ENCODE peak calls at places on chromosome 16, in nine cellular contexts. One of them, this sample, is unnamed.
A peak's percentile ranks its signal among the peaks of the same experiment; 100 is the strongest.

GRCh38 chr16:66248096-66248495 is 118.4 kb upstream of the CDH5 start:
- DNase-seq in adrenal gland: peak; percentile 36
- DNase-seq in neural crest cell: no peak
- DNase-seq in CD8-positive, alpha-beta memory T cell: no peak
- DNase-seq in astrocyte of the spinal cord: peak; percentile 59
- DNase-seq in cerebellar cortex: no peak
- DNase-seq in activated CD8-positive, alpha-beta T cell treated with anti-CD3 and anti-CD28 coated beads for 36 hours: no peak
- DNase-seq in WTC11: no peak
- DNase-seq in BJ: peak; percentile 66
- DNase-seq in this sample: no peak

GRCh38 chr16:12459401-12459791 is 344.3 kb downstream of the CPPED1 start:
- DNase-seq in BJ: no peak
- DNase-seq in neural crest cell: no peak
- DNase-seq in CD8-positive, alpha-beta memory T cell: no peak
- DNase-seq in astrocyte of the spinal cord: no peak
- DNase-seq in adrenal gland: peak; percentile 65
- DNase-seq in activated CD8-positive, alpha-beta T cell treated with anti-CD3 and anti-CD28 coated beads for 36 hours: no peak
- DNase-seq in cerebellar cortex: no peak
- DNase-seq in WTC11: no peak
- DNase-seq in this sample: peak; percentile 7

GRCh38 chr16:19871721-19872120 is 12.9 kb downstream of the GPRC5B start:
- DNase-seq in adrenal gland: no peak
- DNase-seq in astrocyte of the spinal cord: no peak
- DNase-seq in neural crest cell: no peak
- DNase-seq in CD8-positive, alpha-beta memory T cell: no peak
- DNase-seq in activated CD8-positive, alpha-beta T cell treated with anti-CD3 and anti-CD28 coated beads for 36 hours: no peak
- DNase-seq in BJ: no peak
- DNase-seq in cerebellar cortex: no peak
- DNase-seq in WTC11: no peak
- DNase-seq in this sample: no peak

GRCh38 chr16:10929853-10930754 is 12.2 kb downstream of the DEXI start:
- DNase-seq in astrocyte of the spinal cord: peak; percentile 46
- DNase-seq in cerebellar cortex: no peak
- DNase-seq in BJ: no peak
- DNase-seq in activated CD8-positive, alpha-beta T cell treated with anti-CD3 and anti-CD28 coated beads for 36 hours: no peak
- DNase-seq in CD8-positive, alpha-beta memory T cell: no peak
- DNase-seq in neural crest cell: no peak
- DNase-seq in WTC11: no peak
- DNase-seq in adrenal gland: peak; percentile 86
- DNase-seq in this sample: no peak

GRCh38 chr16:53053967-53054669 is 673 bp upstream of the CHD9 start:
- DNase-seq in CD8-positive, alpha-beta memory T cell: no peak
- DNase-seq in astrocyte of the spinal cord: peak; percentile 25
- DNase-seq in activated CD8-positive, alpha-beta T cell treated with anti-CD3 and anti-CD28 coated beads for 36 hours: peak; percentile 47
- DNase-seq in cerebellar cortex: no peak
- DNase-seq in WTC11: no peak
- DNase-seq in BJ: no peak
- DNase-seq in neural crest cell: no peak
- DNase-seq in adrenal gland: peak; percentile 58
- DNase-seq in this sample: peak; percentile 72

GRCh38 chr16:67718668-67719047 is 458 bp downstream of the GFOD2 start:
- DNase-seq in WTC11: no peak
- DNase-seq in CD8-positive, alpha-beta memory T cell: no peak
- DNase-seq in activated CD8-positive, alpha-beta T cell treated with anti-CD3 and anti-CD28 coated beads for 36 hours: peak; percentile 53
- DNase-seq in adrenal gland: no peak
- DNase-seq in cerebellar cortex: no peak
- DNase-seq in BJ: no peak
- DNase-seq in neural crest cell: no peak
- DNase-seq in astrocyte of the spinal cord: no peak
- DNase-seq in this sample: peak; percentile 25

GRCh38 chr16:10121496-10121895 is 60.7 kb downstream of the GRIN2A start:
- DNase-seq in WTC11: no peak
- DNase-seq in astrocyte of the spinal cord: peak; percentile 86
- DNase-seq in adrenal gland: no peak
- DNase-seq in BJ: peak; percentile 58
- DNase-seq in cerebellar cortex: no peak
- DNase-seq in neural crest cell: no peak
- DNase-seq in CD8-positive, alpha-beta memory T cell: no peak
- DNase-seq in activated CD8-positive, alpha-beta T cell treated with anti-CD3 and anti-CD28 coated beads for 36 hours: no peak
- DNase-seq in this sample: peak; percentile 29

GRCh38 chr16:55322327-55322726 is 1.7 kb upstream of the IRX6 start:
- DNase-seq in WTC11: no peak
- DNase-seq in neural crest cell: no peak
- DNase-seq in adrenal gland: no peak
- DNase-seq in BJ: no peak
- DNase-seq in astrocyte of the spinal cord: no peak
- DNase-seq in activated CD8-positive, alpha-beta T cell treated with anti-CD3 and anti-CD28 coated beads for 36 hours: no peak
- DNase-seq in CD8-positive, alpha-beta memory T cell: no peak
- DNase-seq in cerebellar cortex: no peak
- DNase-seq in this sample: no peak

GRCh38 chr16:70688266-70688742 is 2.5 kb upstream of the MTSS2 start:
- DNase-seq in cerebellar cortex: peak; percentile 86
- DNase-seq in adrenal gland: no peak
- DNase-seq in astrocyte of the spinal cord: no peak
- DNase-seq in WTC11: no peak
- DNase-seq in neural crest cell: no peak
- DNase-seq in BJ: no peak
- DNase-seq in activated CD8-positive, alpha-beta T cell treated with anti-CD3 and anti-CD28 coated beads for 36 hours: no peak
- DNase-seq in CD8-positive, alpha-beta memory T cell: no peak
- DNase-seq in this sample: no peak

GRCh38 chr16:66130296-66130910 is 236.1 kb upstream of the CDH5 start:
- DNase-seq in astrocyte of the spinal cord: peak; percentile 75
- DNase-seq in CD8-positive, alpha-beta memory T cell: no peak
- DNase-seq in BJ: peak; percentile 82
- DNase-seq in activated CD8-positive, alpha-beta T cell treated with anti-CD3 and anti-CD28 coated beads for 36 hours: no peak
- DNase-seq in WTC11: no peak
- DNase-seq in neural crest cell: no peak
- DNase-seq in cerebellar cortex: no peak
- DNase-seq in adrenal gland: no peak
- DNase-seq in this sample: no peak

GRCh38 chr16:64094992-64095579 is 1026.8 kb downstream of the CDH11 start:
- DNase-seq in adrenal gland: no peak
- DNase-seq in neural crest cell: no peak
- DNase-seq in BJ: no peak
- DNase-seq in activated CD8-positive, alpha-beta T cell treated with anti-CD3 and anti-CD28 coated beads for 36 hours: no peak
- DNase-seq in WTC11: no peak
- DNase-seq in CD8-positive, alpha-beta memory T cell: no peak
- DNase-seq in cerebellar cortex: no peak
- DNase-seq in astrocyte of the spinal cord: peak; percentile 13
- DNase-seq in this sample: no peak

GRCh38 chr16:88503374-88503770 is 50.3 kb downstream of the ZFPM1 start:
- DNase-seq in activated CD8-positive, alpha-beta T cell treated with anti-CD3 and anti-CD28 coated beads for 36 hours: peak; percentile 57
- DNase-seq in cerebellar cortex: no peak
- DNase-seq in WTC11: no peak
- DNase-seq in CD8-positive, alpha-beta memory T cell: no peak
- DNase-seq in astrocyte of the spinal cord: no peak
- DNase-seq in adrenal gland: no peak
- DNase-seq in BJ: no peak
- DNase-seq in neural crest cell: no peak
- DNase-seq in this sample: no peak

GRCh38 chr16:57534881-57535658 is 1.3 kb downstream of the CCDC102A start:
- DNase-seq in astrocyte of the spinal cord: no peak
- DNase-seq in adrenal gland: no peak
- DNase-seq in activated CD8-positive, alpha-beta T cell treated with anti-CD3 and anti-CD28 coated beads for 36 hours: no peak
- DNase-seq in BJ: no peak
- DNase-seq in neural crest cell: no peak
- DNase-seq in CD8-positive, alpha-beta memory T cell: peak; percentile 52
- DNase-seq in WTC11: no peak
- DNase-seq in cerebellar cortex: no peak
- DNase-seq in this sample: no peak

GRCh38 chr16:86584071-86584685 is 5.8 kb downstream of the FOXL1 start:
- DNase-seq in neural crest cell: no peak
- DNase-seq in BJ: no peak
- DNase-seq in CD8-positive, alpha-beta memory T cell: no peak
- DNase-seq in astrocyte of the spinal cord: no peak
- DNase-seq in WTC11: no peak
- DNase-seq in cerebellar cortex: no peak
- DNase-seq in adrenal gland: no peak
- DNase-seq in activated CD8-positive, alpha-beta T cell treated with anti-CD3 and anti-CD28 coated beads for 36 hours: no peak
- DNase-seq in this sample: no peak

GRCh38 chr16:87068751-87069150 is 248.4 kb downstream of the C16orf95 start:
- DNase-seq in neural crest cell: no peak
- DNase-seq in adrenal gland: no peak
- DNase-seq in BJ: no peak
- DNase-seq in cerebellar cortex: no peak
- DNase-seq in WTC11: no peak
- DNase-seq in activated CD8-positive, alpha-beta T cell treated with anti-CD3 and anti-CD28 coated beads for 36 hours: no peak
- DNase-seq in CD8-positive, alpha-beta memory T cell: no peak
- DNase-seq in astrocyte of the spinal cord: no peak
- DNase-seq in this sample: no peak

GRCh38 chr16:56911771-56912541 is 20.0 kb upstream of the HERPUD1 start:
- DNase-seq in neural crest cell: no peak
- DNase-seq in BJ: no peak
- DNase-seq in astrocyte of the spinal cord: no peak
- DNase-seq in CD8-positive, alpha-beta memory T cell: peak; percentile 39
- DNase-seq in WTC11: no peak
- DNase-seq in cerebellar cortex: no peak
- DNase-seq in activated CD8-positive, alpha-beta T cell treated with anti-CD3 and anti-CD28 coated beads for 36 hours: no peak
- DNase-seq in adrenal gland: peak; percentile 61
- DNase-seq in this sample: peak; percentile 85

GRCh38 chr16:56263711-56264608 is 72.7 kb downstream of the GNAO1 start:
- DNase-seq in BJ: no peak
- DNase-seq in astrocyte of the spinal cord: no peak
- DNase-seq in cerebellar cortex: no peak
- DNase-seq in neural crest cell: peak; percentile 22
- DNase-seq in WTC11: no peak
- DNase-seq in CD8-positive, alpha-beta memory T cell: no peak
- DNase-seq in adrenal gland: no peak
- DNase-seq in activated CD8-positive, alpha-beta T cell treated with anti-CD3 and anti-CD28 coated beads for 36 hours: no peak
- DNase-seq in this sample: no peak

GRCh38 chr16:68590201-68590994 is 51.3 kb downstream of the ZFP90 start:
- DNase-seq in CD8-positive, alpha-beta memory T cell: peak; percentile 59
- DNase-seq in activated CD8-positive, alpha-beta T cell treated with anti-CD3 and anti-CD28 coated beads for 36 hours: peak; percentile 83
- DNase-seq in astrocyte of the spinal cord: peak; percentile 43
- DNase-seq in adrenal gland: peak; percentile 52
- DNase-seq in BJ: no peak
- DNase-seq in neural crest cell: peak; percentile 83
- DNase-seq in WTC11: peak; percentile 94
- DNase-seq in cerebellar cortex: peak; percentile 16
- DNase-seq in this sample: peak; percentile 72

GRCh38 chr16:57257455-57258070 is 12.5 kb downstream of the ARL2BP start:
- DNase-seq in cerebellar cortex: no peak
- DNase-seq in adrenal gland: no peak
- DNase-seq in astrocyte of the spinal cord: no peak
- DNase-seq in neural crest cell: no peak
- DNase-seq in BJ: no peak
- DNase-seq in activated CD8-positive, alpha-beta T cell treated with anti-CD3 and anti-CD28 coated beads for 36 hours: no peak
- DNase-seq in WTC11: no peak
- DNase-seq in CD8-positive, alpha-beta memory T cell: no peak
- DNase-seq in this sample: no peak

GRCh38 chr16:58187092-58187491 is 10.8 kb downstream of the CSNK2A2 start:
- DNase-seq in astrocyte of the spinal cord: peak; percentile 1
- DNase-seq in cerebellar cortex: no peak
- DNase-seq in adrenal gland: no peak
- DNase-seq in neural crest cell: no peak
- DNase-seq in CD8-positive, alpha-beta memory T cell: no peak
- DNase-seq in BJ: no peak
- DNase-seq in activated CD8-positive, alpha-beta T cell treated with anti-CD3 and anti-CD28 coated beads for 36 hours: no peak
- DNase-seq in WTC11: no peak
- DNase-seq in this sample: no peak

GRCh38 chr16:51538707-51539604 is 387.9 kb upstream of the SALL1 start:
- DNase-seq in neural crest cell: no peak
- DNase-seq in WTC11: no peak
- DNase-seq in cerebellar cortex: no peak
- DNase-seq in astrocyte of the spinal cord: peak; percentile 96
- DNase-seq in CD8-positive, alpha-beta memory T cell: no peak
- DNase-seq in adrenal gland: no peak
- DNase-seq in activated CD8-positive, alpha-beta T cell treated with anti-CD3 and anti-CD28 coated beads for 36 hours: peak; percentile 8
- DNase-seq in BJ: peak; percentile 64
- DNase-seq in this sample: no peak

GRCh38 chr16:72474511-72475123 is 302.7 kb upstream of the PMFBP1 start:
- DNase-seq in cerebellar cortex: peak; percentile 1
- DNase-seq in neural crest cell: no peak
- DNase-seq in adrenal gland: no peak
- DNase-seq in activated CD8-positive, alpha-beta T cell treated with anti-CD3 and anti-CD28 coated beads for 36 hours: peak; percentile 11
- DNase-seq in astrocyte of the spinal cord: peak; percentile 95
- DNase-seq in WTC11: no peak
- DNase-seq in BJ: peak; percentile 61
- DNase-seq in CD8-positive, alpha-beta memory T cell: no peak
- DNase-seq in this sample: no peak

GRCh38 chr16:19859166-19859565 is 25.5 kb downstream of the GPRC5B start:
- DNase-seq in neural crest cell: no peak
- DNase-seq in activated CD8-positive, alpha-beta T cell treated with anti-CD3 and anti-CD28 coated beads for 36 hours: no peak
- DNase-seq in adrenal gland: no peak
- DNase-seq in WTC11: no peak
- DNase-seq in BJ: no peak
- DNase-seq in astrocyte of the spinal cord: no peak
- DNase-seq in cerebellar cortex: no peak
- DNase-seq in CD8-positive, alpha-beta memory T cell: no peak
- DNase-seq in this sample: no peak

GRCh38 chr16:85800321-85800669 is 800 bp downstream of the COX4I1 start:
- DNase-seq in astrocyte of the spinal cord: no peak
- DNase-seq in activated CD8-positive, alpha-beta T cell treated with anti-CD3 and anti-CD28 coated beads for 36 hours: peak; percentile 51
- DNase-seq in WTC11: no peak
- DNase-seq in neural crest cell: no peak
- DNase-seq in adrenal gland: peak; percentile 26
- DNase-seq in CD8-positive, alpha-beta memory T cell: peak; percentile 61
- DNase-seq in cerebellar cortex: no peak
- DNase-seq in BJ: no peak
- DNase-seq in this sample: peak; percentile 33

GRCh38 chr16:55695595-55695994 is 39.8 kb downstream of the SLC6A2 start:
- DNase-seq in adrenal gland: no peak
- DNase-seq in activated CD8-positive, alpha-beta T cell treated with anti-CD3 and anti-CD28 coated beads for 36 hours: no peak
- DNase-seq in astrocyte of the spinal cord: no peak
- DNase-seq in BJ: no peak
- DNase-seq in neural crest cell: no peak
- DNase-seq in cerebellar cortex: no peak
- DNase-seq in WTC11: no peak
- DNase-seq in CD8-positive, alpha-beta memory T cell: no peak
- DNase-seq in this sample: no peak

GRCh38 chr16:27963471-27963965 is 100.0 kb downstream of the GSG1L start:
- DNase-seq in cerebellar cortex: no peak
- DNase-seq in neural crest cell: no peak
- DNase-seq in CD8-positive, alpha-beta memory T cell: no peak
- DNase-seq in BJ: no peak
- DNase-seq in WTC11: no peak
- DNase-seq in activated CD8-positive, alpha-beta T cell treated with anti-CD3 and anti-CD28 coated beads for 36 hours: no peak
- DNase-seq in adrenal gland: no peak
- DNase-seq in astrocyte of the spinal cord: no peak
- DNase-seq in this sample: no peak

GRCh38 chr16:66961065-66961744 is at the start of gene CES3:
- DNase-seq in cerebellar cortex: peak; percentile 70
- DNase-seq in astrocyte of the spinal cord: peak; percentile 65
- DNase-seq in activated CD8-positive, alpha-beta T cell treated with anti-CD3 and anti-CD28 coated beads for 36 hours: peak; percentile 84
- DNase-seq in CD8-positive, alpha-beta memory T cell: peak; percentile 56
- DNase-seq in adrenal gland: peak; percentile 79
- DNase-seq in WTC11: peak; percentile 91
- DNase-seq in neural crest cell: peak; percentile 73
- DNase-seq in BJ: no peak
- DNase-seq in this sample: peak; percentile 80

GRCh38 chr16:30649725-30650368 is 913 bp upstream of the PRR14 start:
- DNase-seq in activated CD8-positive, alpha-beta T cell treated with anti-CD3 and anti-CD28 coated beads for 36 hours: peak; percentile 65
- DNase-seq in astrocyte of the spinal cord: peak; percentile 5
- DNase-seq in adrenal gland: no peak
- DNase-seq in neural crest cell: no peak
- DNase-seq in cerebellar cortex: no peak
- DNase-seq in BJ: no peak
- DNase-seq in CD8-positive, alpha-beta memory T cell: no peak
- DNase-seq in WTC11: no peak
- DNase-seq in this sample: no peak

GRCh38 chr16:31880322-31880979 is 6.8 kb downstream of the ZNF267 start:
- DNase-seq in CD8-positive, alpha-beta memory T cell: peak; percentile 59
- DNase-seq in activated CD8-positive, alpha-beta T cell treated with anti-CD3 and anti-CD28 coated beads for 36 hours: peak; percentile 70
- DNase-seq in WTC11: no peak
- DNase-seq in astrocyte of the spinal cord: peak; percentile 86
- DNase-seq in neural crest cell: no peak
- DNase-seq in cerebellar cortex: peak; percentile 40
- DNase-seq in adrenal gland: peak; percentile 57
- DNase-seq in BJ: no peak
- DNase-seq in this sample: peak; percentile 64

This sample was measured in GM12865.